ENCODE peak calls at places on chromosomes 7 and 10, in seven cellular contexts. H is activated CD4-positive, alpha-beta T cell treated with anti-CD3 and anti-CD28 coated beads, Interleukin-2, amount 10 ng/mL, durations not matched to agents 7 days and 5 days; O is hypothalamus; X is activated T-cell treated with anti-CD3 and anti-CD28 coated beads, Interleukin-2, amount 50 U/mL, for 4 hours; L is astrocyte of the spinal cord; Q is renal cortical epithelial cell; Y is CD8-positive, alpha-beta memory T cell. I is an unnamed sample.

GRCh38 chr7:28685291-28685659 is 272.9 kb downstream of the TRIL start:
- DNase-seq in X (no peak), Y (no peak), O (no peak), L (no peak), H (no peak), Q (no peak), I (no peak)

GRCh38 chr7:151249732-151250072 is 1.2 kb upstream of the SMARCD3 start:
- DNase-seq in L (peak; percentile 34), H (no peak), O (no peak), Q (no peak), Y (no peak), X (no peak), I (no peak)

GRCh38 chr7:108973075-108973474 is 403.4 kb downstream of the DNAJB9 start:
- DNase-seq in Y (no peak), O (no peak), H (no peak), L (peak; percentile 1), Q (no peak), X (no peak), I (peak; percentile 4)

GRCh38 chr7:5228066-5228465 is 38.0 kb downstream of the WIPI2 start:
- DNase-seq in Y (no peak), Q (no peak), L (no peak), H (no peak), X (no peak), O (no peak), I (no peak)

GRCh38 chr10:80041162-80041561 is 37.3 kb upstream of the TMEM254 start:
- DNase-seq in H (no peak), Y (no peak), L (no peak), X (no peak), O (no peak), Q (no peak), I (no peak)

GRCh38 chr10:107390563-107390962 is 226.1 kb upstream of the SORCS1 start:
- DNase-seq in O (no peak), L (no peak), Q (no peak), Y (no peak), H (no peak), X (no peak), I (no peak)

GRCh38 chr10:131478398-131478989 is 167.0 kb upstream of the TCERG1L start:
- DNase-seq in H (no peak), Q (no peak), X (no peak), O (no peak), L (no peak), Y (no peak), I (no peak)

GRCh38 chr10:62582804-62583208 is 208.6 kb downstream of the ZNF365 start:
- DNase-seq in O (no peak), X (no peak), L (peak; percentile 96), Y (no peak), H (no peak), Q (peak; percentile 43), I (no peak)

GRCh38 chr10:68924593-68924992 is 23.5 kb downstream of the DDX50 start:
- DNase-seq in O (no peak), L (peak; percentile 56), Q (no peak), Y (no peak), H (no peak), X (no peak), I (no peak)

GRCh38 chr10:68423522-68423921 is 16.4 kb upstream of the RUFY2 start:
- DNase-seq in O (no peak), X (peak; percentile 21), Q (no peak), Y (no peak), H (peak; percentile 47), L (no peak), I (no peak)

GRCh38 chr10:92747600-92747999 is 57.8 kb downstream of the HHEX start:
- DNase-seq in L (no peak), Q (no peak), H (peak; percentile 55), Y (peak; percentile 14), X (no peak), O (no peak), I (no peak)

GRCh38 chr7:21640150-21640549 is 97.3 kb downstream of the DNAH11 start:
- DNase-seq in Y (no peak), Q (no peak), O (no peak), L (no peak), H (no peak), X (no peak), I (no peak)

I was measured in HEK293T.